ENCODE peak calls at places on chromosomes 7 and 10, in eight cellular contexts. One of them, this sample, is unnamed.

GRCh38 chr7:99919814-99920618 is 686 bp upstream of the TRIM4 start:
- DNase-seq in upper lobe of right lung: no peak
- DNase-seq in breast epithelium: no peak
- DNase-seq in Jurkat, Clone E6-1: peak; percentile 12
- DNase-seq in choroid plexus epithelial cell: peak; percentile 14
- DNase-seq in testis: no peak
- DNase-seq in cardiac muscle cell: no peak
- DNase-seq in SJSA1: no peak
- DNase-seq in this sample: no peak

GRCh38 chr7:155728116-155728515 is 83.7 kb downstream of the RBM33 start:
- DNase-seq in upper lobe of right lung: no peak
- DNase-seq in breast epithelium: no peak
- DNase-seq in choroid plexus epithelial cell: no peak
- DNase-seq in testis: no peak
- DNase-seq in SJSA1: no peak
- DNase-seq in cardiac muscle cell: no peak
- DNase-seq in Jurkat, Clone E6-1: no peak
- DNase-seq in this sample: no peak

GRCh38 chr10:77328272-77328816 is 309.3 kb downstream of the KCNMA1 start:
- DNase-seq in choroid plexus epithelial cell: peak; percentile 63
- DNase-seq in testis: peak; percentile 36
- DNase-seq in breast epithelium: no peak
- DNase-seq in SJSA1: no peak
- DNase-seq in cardiac muscle cell: peak; percentile 86
- DNase-seq in Jurkat, Clone E6-1: peak; percentile 29
- DNase-seq in upper lobe of right lung: no peak
- DNase-seq in this sample: peak; percentile 55

GRCh38 chr10:71623098-71623985 is 96.2 kb downstream of the C10orf105 start:
- DNase-seq in SJSA1: peak; percentile 46
- DNase-seq in testis: peak; percentile 32
- DNase-seq in upper lobe of right lung: no peak
- DNase-seq in choroid plexus epithelial cell: peak; percentile 70
- DNase-seq in Jurkat, Clone E6-1: peak; percentile 57
- DNase-seq in cardiac muscle cell: peak; percentile 56
- DNase-seq in breast epithelium: no peak
- DNase-seq in this sample: peak; percentile 50

GRCh38 chr10:77513783-77514331 is 123.8 kb downstream of the KCNMA1 start:
- DNase-seq in Jurkat, Clone E6-1: no peak
- DNase-seq in SJSA1: peak; percentile 72
- DNase-seq in cardiac muscle cell: peak; percentile 36
- DNase-seq in breast epithelium: no peak
- DNase-seq in choroid plexus epithelial cell: peak; percentile 55
- DNase-seq in testis: no peak
- DNase-seq in upper lobe of right lung: no peak
- DNase-seq in this sample: peak; percentile 90

GRCh38 chr10:33291053-33291592 is 43.3 kb downstream of the NRP1 start:
- DNase-seq in upper lobe of right lung: no peak
- DNase-seq in testis: no peak
- DNase-seq in choroid plexus epithelial cell: peak; percentile 90
- DNase-seq in Jurkat, Clone E6-1: no peak
- DNase-seq in cardiac muscle cell: no peak
- DNase-seq in SJSA1: peak; percentile 91
- DNase-seq in breast epithelium: no peak
- DNase-seq in this sample: peak; percentile 90

GRCh38 chr7:44216521-44217030 is 15.8 kb downstream of the YKT6 start:
- DNase-seq in upper lobe of right lung: peak; percentile 43
- DNase-seq in testis: no peak
- DNase-seq in breast epithelium: no peak
- DNase-seq in SJSA1: no peak
- DNase-seq in Jurkat, Clone E6-1: no peak
- DNase-seq in cardiac muscle cell: no peak
- DNase-seq in choroid plexus epithelial cell: no peak
- DNase-seq in this sample: peak; percentile 21

GRCh38 chr10:35153723-35154122 is 27.1 kb downstream of the CREM start:
- DNase-seq in SJSA1: no peak
- DNase-seq in upper lobe of right lung: no peak
- DNase-seq in cardiac muscle cell: peak; percentile 87
- DNase-seq in Jurkat, Clone E6-1: no peak
- DNase-seq in testis: no peak
- DNase-seq in choroid plexus epithelial cell: no peak
- DNase-seq in breast epithelium: no peak
- DNase-seq in this sample: no peak

GRCh38 chr7:105765846-105766245 is 110.6 kb downstream of the ATXN7L1 start:
- DNase-seq in breast epithelium: no peak
- DNase-seq in cardiac muscle cell: no peak
- DNase-seq in upper lobe of right lung: no peak
- DNase-seq in testis: no peak
- DNase-seq in Jurkat, Clone E6-1: no peak
- DNase-seq in SJSA1: no peak
- DNase-seq in choroid plexus epithelial cell: peak; percentile 7
- DNase-seq in this sample: no peak

DNA sequence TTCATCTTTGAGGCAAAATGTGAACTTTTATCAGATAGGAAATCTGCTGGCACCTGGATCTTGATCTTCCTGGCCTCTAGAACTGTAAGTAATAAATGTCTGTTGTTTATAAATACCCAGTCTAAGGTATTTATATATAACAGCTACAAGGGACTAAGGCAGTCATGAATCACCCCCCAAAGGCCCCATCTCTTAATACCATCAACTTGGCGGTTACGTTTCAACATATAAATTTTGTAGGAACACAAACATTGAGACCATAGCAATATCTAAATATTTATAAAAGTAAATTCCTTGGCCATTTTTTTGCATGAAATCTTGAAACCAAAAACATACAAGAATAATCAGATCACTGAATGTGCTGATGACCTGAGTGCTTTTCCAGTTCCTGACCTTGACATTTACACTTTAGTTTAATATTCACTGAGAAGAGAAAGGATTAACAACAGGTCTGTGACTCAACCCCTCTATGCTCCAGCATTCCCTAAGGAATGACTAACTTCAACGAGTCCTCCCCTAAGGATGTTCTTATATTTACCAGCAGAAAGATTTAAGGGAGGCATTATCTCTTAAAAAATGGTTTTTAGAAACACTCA is 1438.5 kb upstream of the CELF2 start:
- DNase-seq in testis: no peak
- DNase-seq in upper lobe of right lung: no peak
- DNase-seq in cardiac muscle cell: no peak
- DNase-seq in Jurkat, Clone E6-1: no peak
- DNase-seq in choroid plexus epithelial cell: no peak
- DNase-seq in SJSA1: no peak
- DNase-seq in breast epithelium: no peak
- DNase-seq in this sample: no peak
- H3K4me3 ChIP-seq in testis: no peak overlapping the region
- H3K4me3 ChIP-seq in upper lobe of right lung: no peak overlapping the region
- H3K4me3 ChIP-seq in cardiac muscle cell: no peak overlapping the region
- H3K4me3 ChIP-seq in Jurkat, Clone E6-1: no peak overlapping the region
- H3K4me3 ChIP-seq in choroid plexus epithelial cell: no peak overlapping the region
- H3K4me3 ChIP-seq in SJSA1: no peak overlapping the region
- H3K4me3 ChIP-seq in breast epithelium: no peak overlapping the region
- H3K4me3 ChIP-seq in this sample: no peak overlapping the region

GRCh38 chr7:108511939-108512338 is 14.0 kb downstream of the PNPLA8 start:
- DNase-seq in Jurkat, Clone E6-1: no peak
- DNase-seq in upper lobe of right lung: no peak
- DNase-seq in choroid plexus epithelial cell: no peak
- DNase-seq in breast epithelium: no peak
- DNase-seq in SJSA1: no peak
- DNase-seq in testis: no peak
- DNase-seq in cardiac muscle cell: no peak
- DNase-seq in this sample: no peak
- H3K4me3 ChIP-seq in Jurkat, Clone E6-1: no peak overlapping the region
- H3K4me3 ChIP-seq in upper lobe of right lung: no peak overlapping the region
- H3K4me3 ChIP-seq in choroid plexus epithelial cell: no peak overlapping the region
- H3K4me3 ChIP-seq in breast epithelium: no peak overlapping the region
- H3K4me3 ChIP-seq in SJSA1: no peak overlapping the region
- H3K4me3 ChIP-seq in testis: no peak overlapping the region
- H3K4me3 ChIP-seq in cardiac muscle cell: no peak overlapping the region
- H3K4me3 ChIP-seq in this sample: no peak overlapping the region

DNA sequence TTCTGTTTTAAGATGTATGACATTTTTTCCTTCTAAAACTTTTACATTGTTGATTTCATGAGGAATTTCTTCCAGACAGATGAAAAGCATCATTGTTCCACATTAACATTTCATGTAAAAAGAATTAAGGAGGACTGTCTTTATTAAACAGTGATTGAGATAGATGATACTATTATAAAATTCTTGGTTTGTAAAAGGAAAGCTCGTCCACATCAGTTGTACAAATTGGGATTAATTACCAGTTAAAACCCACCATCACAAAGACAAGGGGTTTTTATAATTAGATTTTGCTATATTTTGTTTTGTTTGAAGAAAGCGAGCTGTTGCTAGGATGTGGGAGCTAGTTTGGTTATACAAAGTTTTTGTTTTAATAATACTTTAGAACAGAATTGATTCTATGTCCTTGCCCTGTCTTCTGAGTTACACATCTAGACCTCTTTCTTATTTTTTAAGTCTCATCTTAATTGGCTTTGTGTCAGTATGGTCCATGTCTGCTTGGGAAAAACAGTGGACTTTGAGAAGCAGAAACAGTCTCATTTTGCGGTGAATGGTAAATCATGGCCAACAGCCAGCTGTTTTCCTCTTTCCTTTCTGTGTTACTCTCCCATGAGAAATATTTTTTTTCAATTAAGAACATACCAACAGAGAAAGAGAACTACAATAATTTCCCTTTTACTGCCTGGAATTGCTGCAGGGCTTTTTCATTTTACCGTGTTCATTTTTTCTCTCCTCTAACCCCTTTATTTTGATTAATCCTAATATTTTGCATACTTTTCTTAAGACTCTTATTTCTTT is 3.2 kb downstream of the TES start:
- DNase-seq in breast epithelium: peak; percentile 55
- DNase-seq in choroid plexus epithelial cell: peak; percentile 87
- DNase-seq in cardiac muscle cell: no peak
- DNase-seq in Jurkat, Clone E6-1: no peak
- DNase-seq in upper lobe of right lung: no peak
- DNase-seq in SJSA1: peak; percentile 48
- DNase-seq in testis: no peak
- DNase-seq in this sample: peak; percentile 70
- H3K4me3 ChIP-seq in breast epithelium: no peak overlapping the region
- H3K4me3 ChIP-seq in choroid plexus epithelial cell: peak overlapping the region; percentile 83
- H3K4me3 ChIP-seq in cardiac muscle cell: no peak overlapping the region
- H3K4me3 ChIP-seq in Jurkat, Clone E6-1: no peak overlapping the region
- H3K4me3 ChIP-seq in upper lobe of right lung: peak overlapping the region; percentile 67
- H3K4me3 ChIP-seq in SJSA1: no peak overlapping the region
- H3K4me3 ChIP-seq in testis: no peak overlapping the region
- H3K4me3 ChIP-seq in this sample: peak overlapping the region; percentile 55

DNA sequence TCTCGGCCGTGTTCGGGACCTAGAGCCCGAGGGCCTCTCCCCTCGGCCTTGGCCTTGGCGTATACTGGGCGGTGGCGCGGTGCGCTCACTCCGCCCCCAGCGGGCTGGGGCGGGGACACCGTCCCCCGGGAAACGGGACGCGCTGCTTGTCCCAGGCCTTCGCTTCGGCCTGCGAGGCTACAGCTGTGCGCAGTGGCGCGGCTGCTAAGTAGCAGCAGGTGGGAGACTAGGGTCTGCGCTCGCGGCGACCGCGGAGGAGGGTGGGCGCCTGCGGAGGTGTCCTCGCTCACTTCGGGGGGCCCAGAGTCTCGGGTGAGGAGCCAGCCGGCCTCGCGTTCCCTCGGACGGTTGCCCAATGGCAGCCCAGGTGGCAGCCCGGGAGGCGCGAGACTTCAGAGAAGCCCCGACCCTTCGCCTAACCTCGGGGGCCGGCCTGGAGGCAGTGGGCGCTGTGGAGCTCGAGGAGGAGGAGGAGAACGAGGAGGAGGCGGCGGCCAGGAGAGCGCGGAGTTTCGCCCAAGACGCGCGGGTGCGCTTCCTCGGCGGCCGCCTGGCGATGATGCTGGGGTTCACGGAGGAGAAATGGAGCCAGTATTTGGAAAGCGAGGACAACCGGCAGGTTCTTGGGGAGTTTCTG is at the start of gene DNAH11:
- DNase-seq in cardiac muscle cell: peak; percentile 77
- DNase-seq in testis: peak; percentile 36
- DNase-seq in breast epithelium: no peak
- DNase-seq in Jurkat, Clone E6-1: no peak
- DNase-seq in SJSA1: peak; percentile 29
- DNase-seq in choroid plexus epithelial cell: peak; percentile 28
- DNase-seq in upper lobe of right lung: peak; percentile 82
- DNase-seq in this sample: peak; percentile 55
- H3K4me3 ChIP-seq in cardiac muscle cell: peak within 1 kb of the TSS; percentile 41
- H3K4me3 ChIP-seq in testis: peak within 1 kb of the TSS; percentile 34
- H3K4me3 ChIP-seq in breast epithelium: peak within 1 kb of the TSS; percentile 34
- H3K4me3 ChIP-seq in Jurkat, Clone E6-1: no peak within 1 kb of the TSS
- H3K4me3 ChIP-seq in SJSA1: peak within 1 kb of the TSS; percentile 41
- H3K4me3 ChIP-seq in choroid plexus epithelial cell: peak within 1 kb of the TSS; percentile 57
- H3K4me3 ChIP-seq in upper lobe of right lung: peak within 1 kb of the TSS; percentile 51
- H3K4me3 ChIP-seq in this sample: peak within 1 kb of the TSS; percentile 65

GRCh38 chr10:51503378-51503777 is 196.0 kb downstream of the CSTF2T start:
- DNase-seq in SJSA1: no peak
- DNase-seq in upper lobe of right lung: no peak
- DNase-seq in cardiac muscle cell: no peak
- DNase-seq in breast epithelium: no peak
- DNase-seq in choroid plexus epithelial cell: no peak
- DNase-seq in Jurkat, Clone E6-1: no peak
- DNase-seq in testis: no peak
- DNase-seq in this sample: no peak

GRCh38 chr10:51507476-51507875 is 191.9 kb downstream of the CSTF2T start:
- DNase-seq in testis: no peak
- DNase-seq in SJSA1: no peak
- DNase-seq in cardiac muscle cell: no peak
- DNase-seq in Jurkat, Clone E6-1: no peak
- DNase-seq in choroid plexus epithelial cell: no peak
- DNase-seq in upper lobe of right lung: no peak
- DNase-seq in breast epithelium: no peak
- DNase-seq in this sample: no peak

GRCh38 chr10:51501396-51501795 is 198.0 kb downstream of the CSTF2T start:
- DNase-seq in SJSA1: no peak
- DNase-seq in testis: no peak
- DNase-seq in Jurkat, Clone E6-1: no peak
- DNase-seq in upper lobe of right lung: no peak
- DNase-seq in breast epithelium: peak; percentile 29
- DNase-seq in cardiac muscle cell: no peak
- DNase-seq in choroid plexus epithelial cell: no peak
- DNase-seq in this sample: peak; percentile 85

GRCh38 chr10:51498424-51498823 is 201.0 kb downstream of the CSTF2T start:
- DNase-seq in Jurkat, Clone E6-1: no peak
- DNase-seq in choroid plexus epithelial cell: no peak
- DNase-seq in cardiac muscle cell: no peak
- DNase-seq in testis: no peak
- DNase-seq in upper lobe of right lung: no peak
- DNase-seq in breast epithelium: no peak
- DNase-seq in SJSA1: no peak
- DNase-seq in this sample: no peak

GRCh38 chr10:51502124-51502523 is 197.3 kb downstream of the CSTF2T start:
- DNase-seq in SJSA1: no peak
- DNase-seq in choroid plexus epithelial cell: no peak
- DNase-seq in upper lobe of right lung: no peak
- DNase-seq in testis: no peak
- DNase-seq in Jurkat, Clone E6-1: no peak
- DNase-seq in cardiac muscle cell: no peak
- DNase-seq in breast epithelium: no peak
- DNase-seq in this sample: peak; percentile 4
- H3K4me3 ChIP-seq in SJSA1: no peak overlapping the region
- H3K4me3 ChIP-seq in choroid plexus epithelial cell: no peak overlapping the region
- H3K4me3 ChIP-seq in upper lobe of right lung: no peak overlapping the region
- H3K4me3 ChIP-seq in testis: no peak overlapping the region
- H3K4me3 ChIP-seq in Jurkat, Clone E6-1: no peak overlapping the region
- H3K4me3 ChIP-seq in cardiac muscle cell: no peak overlapping the region
- H3K4me3 ChIP-seq in breast epithelium: no peak overlapping the region
- H3K4me3 ChIP-seq in this sample: no peak overlapping the region

GRCh38 chr7:27967639-27968038 is 213.0 kb downstream of the JAZF1 start:
- DNase-seq in Jurkat, Clone E6-1: no peak
- DNase-seq in testis: no peak
- DNase-seq in breast epithelium: no peak
- DNase-seq in SJSA1: no peak
- DNase-seq in choroid plexus epithelial cell: no peak
- DNase-seq in upper lobe of right lung: no peak
- DNase-seq in cardiac muscle cell: no peak
- DNase-seq in this sample: no peak
- H3K4me3 ChIP-seq in Jurkat, Clone E6-1: no peak overlapping the region
- H3K4me3 ChIP-seq in testis: no peak overlapping the region
- H3K4me3 ChIP-seq in breast epithelium: no peak overlapping the region
- H3K4me3 ChIP-seq in SJSA1: no peak overlapping the region
- H3K4me3 ChIP-seq in choroid plexus epithelial cell: no peak overlapping the region
- H3K4me3 ChIP-seq in upper lobe of right lung: no peak overlapping the region
- H3K4me3 ChIP-seq in cardiac muscle cell: no peak overlapping the region
- H3K4me3 ChIP-seq in this sample: no peak overlapping the region